ENCODE peak calls at places on chromosomes 6 and 20, in six cellular contexts. C, J, G, T, L and Z are unnamed samples.

GRCh38 chr6:33430991-33431879 is 11.4 kb downstream of the SYNGAP1 start:
- DNase-seq in C (peak; percentile 82), J (no peak), G (no peak), T (peak; percentile 93), L (no peak), Z (peak; percentile 64)

GRCh38 chr20:15164726-15165125 is 827.3 kb upstream of the FLRT3 start:
- DNase-seq in C (no peak), J (no peak), G (no peak), T (no peak), L (no peak), Z (no peak)

GRCh38 chr6:153698001-153698400 is 341.0 kb upstream of the OPRM1 start:
- DNase-seq in C (no peak), J (no peak), G (no peak), T (no peak), L (no peak), Z (peak; percentile 38)

GRCh38 chr6:151763303-151763702 is 44.2 kb upstream of the ESR1 start:
- DNase-seq in C (no peak), J (no peak), G (no peak), T (no peak), L (no peak), Z (no peak)

GRCh38 chr6:108874470-108875160 is 26.4 kb downstream of the ARMC2 start:
- DNase-seq in C (no peak), J (no peak), G (no peak), T (peak; percentile 86), L (no peak), Z (no peak)

GRCh38 chr6:169028343-169028742 is 225.3 kb downstream of the THBS2 start:
- DNase-seq in C (no peak), J (no peak), G (no peak), T (no peak), L (no peak), Z (no peak)

GRCh38 chr20:19628570-19629134 is 129.4 kb upstream of the RIN2 start:
- DNase-seq in C (no peak), J (no peak), G (no peak), T (peak; percentile 47), L (peak; percentile 24), Z (no peak)

GRCh38 chr6:14393910-14394309 is 276.3 kb downstream of the CD83 start:
- DNase-seq in C (no peak), J (no peak), G (no peak), T (no peak), L (no peak), Z (no peak)

GRCh38 chr6:157789297-157789696 is 33.7 kb upstream of the SNX9 start:
- DNase-seq in C (no peak), J (no peak), G (no peak), T (no peak), L (no peak), Z (no peak)

DNA sequence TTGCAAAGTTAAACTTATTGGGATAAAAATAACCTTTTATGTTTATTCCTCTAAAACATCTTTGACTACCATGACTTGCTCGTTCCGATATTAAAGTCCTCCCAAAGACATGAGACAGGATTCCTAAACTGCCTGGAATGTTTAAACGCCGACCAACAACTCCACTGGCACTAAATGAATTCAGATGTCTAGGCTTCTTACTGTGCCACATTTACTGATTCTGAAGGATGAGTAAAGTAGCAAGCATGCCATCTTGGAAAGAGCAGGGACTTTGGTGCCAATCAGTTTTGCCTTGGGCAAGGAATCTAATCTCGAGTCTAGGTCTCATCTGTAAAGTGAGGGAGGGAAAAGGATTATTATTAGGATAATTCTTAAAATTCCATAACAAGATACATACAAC is 25.3 kb downstream of the MBOAT1 start:
- DNase-seq in C (no peak), J (no peak), G (no peak), T (no peak), L (no peak), Z (no peak)
- H3K27ac ChIP-seq in C (no peak overlapping the region), J (no peak overlapping the region), G (no peak overlapping the region), T (no peak overlapping the region), L (no peak overlapping the region), Z (no peak overlapping the region)

DNA sequence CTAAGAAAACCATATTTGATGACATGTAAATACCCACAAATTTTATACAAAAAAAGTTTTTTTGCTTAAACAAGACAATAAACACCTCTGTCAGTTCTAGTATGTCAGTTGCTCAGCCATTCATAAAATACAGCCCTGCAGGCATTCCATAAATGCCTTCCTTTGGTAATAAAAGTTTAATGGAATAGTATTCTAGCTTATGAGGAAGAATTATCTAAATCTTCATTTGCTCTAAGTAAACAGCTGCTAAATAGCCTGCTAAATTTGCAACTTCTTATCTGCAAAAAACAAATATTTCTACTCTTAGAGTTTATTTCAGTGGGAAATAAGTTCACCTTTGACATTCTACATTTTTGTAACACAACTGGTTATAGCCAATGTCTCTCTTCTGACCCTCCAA is 108.8 kb downstream of the SMLR1 start:
- DNase-seq in C (no peak), J (no peak), G (no peak), T (no peak), L (no peak), Z (no peak)
- H3K27ac ChIP-seq in C (no peak overlapping the region), J (peak overlapping the region; percentile 80), G (no peak overlapping the region), T (no peak overlapping the region), L (no peak overlapping the region), Z (no peak overlapping the region)

DNA sequence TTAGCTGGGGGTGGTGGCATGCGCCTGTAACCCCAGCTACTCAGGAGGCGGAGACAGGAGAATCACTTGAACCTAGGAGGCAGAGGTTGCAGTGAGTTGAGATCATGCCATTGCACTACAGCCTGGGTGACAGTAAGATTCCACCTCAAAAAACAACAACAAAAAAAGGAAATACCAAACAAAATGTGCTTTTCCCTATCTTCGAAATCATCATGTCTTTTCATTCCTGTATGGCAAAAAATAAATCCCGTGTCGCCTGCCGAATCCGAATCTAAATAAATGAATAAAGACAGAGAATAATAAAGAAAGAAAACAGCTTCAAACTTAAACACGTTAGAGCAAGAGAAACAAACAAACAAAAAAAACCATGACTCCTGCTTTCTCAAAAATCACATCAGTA is 11.8 kb downstream of the B4GALT5 start:
- DNase-seq in C (no peak), J (no peak), G (no peak), T (no peak), L (no peak), Z (no peak)
- H3K27ac ChIP-seq in C (no peak overlapping the region), J (no peak overlapping the region), G (no peak overlapping the region), T (peak overlapping the region; percentile 62), L (no peak overlapping the region), Z (no peak overlapping the region)

DNA sequence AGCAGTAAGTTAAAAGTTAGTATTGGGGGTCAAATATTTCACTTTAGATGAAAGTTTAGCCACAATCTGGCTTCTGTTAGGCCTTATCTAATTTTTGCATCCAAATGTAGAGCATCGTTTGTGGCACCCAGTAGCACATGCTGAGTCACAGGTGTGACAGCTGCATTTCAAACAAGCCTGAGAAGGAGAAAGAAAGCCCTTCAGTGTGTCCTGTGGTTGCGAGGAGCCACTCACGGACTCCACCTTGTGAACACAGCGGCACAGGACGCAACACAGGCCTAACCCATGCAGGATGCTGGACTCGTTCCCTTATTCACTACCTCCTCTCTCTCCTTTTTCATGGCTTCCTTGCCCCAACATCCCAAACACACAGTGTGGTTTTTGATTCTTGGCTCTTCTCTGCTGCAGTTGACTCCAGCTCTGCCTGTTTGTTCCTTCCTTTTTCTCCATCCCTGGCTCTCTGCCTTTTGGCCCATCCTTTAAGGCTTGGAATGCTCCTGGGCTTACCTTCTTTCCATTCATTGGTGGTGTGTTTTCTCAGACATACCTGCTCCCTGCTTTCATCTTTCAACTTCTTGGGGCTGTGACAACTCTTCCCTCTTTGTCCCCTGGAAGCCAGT is 124.2 kb downstream of the SLC16A10 start:
- DNase-seq in C (no peak), J (no peak), G (no peak), T (no peak), L (no peak), Z (no peak)
- H3K27ac ChIP-seq in C (no peak overlapping the region), J (no peak overlapping the region), G (no peak overlapping the region), T (no peak overlapping the region), L (no peak overlapping the region), Z (no peak overlapping the region)

GRCh38 chr6:150661608-150662007 is 61.9 kb downstream of the PLEKHG1 start:
- DNase-seq in C (no peak), J (no peak), G (no peak), T (no peak), L (no peak), Z (no peak)

GRCh38 chr6:150654671-150655070 is 55.0 kb downstream of the PLEKHG1 start:
- DNase-seq in C (no peak), J (no peak), G (no peak), T (no peak), L (no peak), Z (no peak)

GRCh38 chr6:150662814-150663213 is 63.1 kb downstream of the PLEKHG1 start:
- DNase-seq in C (no peak), J (no peak), G (no peak), T (no peak), L (no peak), Z (no peak)

GRCh38 chr6:150656156-150656555 is 56.5 kb downstream of the PLEKHG1 start:
- DNase-seq in C (no peak), J (no peak), G (no peak), T (no peak), L (no peak), Z (no peak)

GRCh38 chr6:150659046-150659763 is 59.5 kb downstream of the PLEKHG1 start:
- DNase-seq in C (no peak), J (no peak), G (no peak), T (no peak), L (no peak), Z (no peak)
- H3K27ac ChIP-seq in C (no peak overlapping the region), J (no peak overlapping the region), G (no peak overlapping the region), T (no peak overlapping the region), L (no peak overlapping the region), Z (no peak overlapping the region)

GRCh38 chr20:58991720-58992119 is 10.7 kb downstream of the NELFCD start:
- DNase-seq in C (no peak), J (no peak), G (no peak), T (no peak), L (no peak), Z (no peak)

GRCh38 chr20:58995461-58996225 is 11.4 kb downstream of the CTSZ start:
- DNase-seq in C (no peak), J (no peak), G (no peak), T (no peak), L (no peak), Z (no peak)

GRCh38 chr20:58994390-58995159 is 12.5 kb downstream of the CTSZ start:
- DNase-seq in C (peak; percentile 40), J (peak; percentile 1), G (no peak), T (no peak), L (no peak), Z (no peak)

GRCh38 chr20:58992911-58993310 is 11.9 kb downstream of the NELFCD start:
- DNase-seq in C (no peak), J (no peak), G (no peak), T (no peak), L (no peak), Z (no peak)

DNA sequence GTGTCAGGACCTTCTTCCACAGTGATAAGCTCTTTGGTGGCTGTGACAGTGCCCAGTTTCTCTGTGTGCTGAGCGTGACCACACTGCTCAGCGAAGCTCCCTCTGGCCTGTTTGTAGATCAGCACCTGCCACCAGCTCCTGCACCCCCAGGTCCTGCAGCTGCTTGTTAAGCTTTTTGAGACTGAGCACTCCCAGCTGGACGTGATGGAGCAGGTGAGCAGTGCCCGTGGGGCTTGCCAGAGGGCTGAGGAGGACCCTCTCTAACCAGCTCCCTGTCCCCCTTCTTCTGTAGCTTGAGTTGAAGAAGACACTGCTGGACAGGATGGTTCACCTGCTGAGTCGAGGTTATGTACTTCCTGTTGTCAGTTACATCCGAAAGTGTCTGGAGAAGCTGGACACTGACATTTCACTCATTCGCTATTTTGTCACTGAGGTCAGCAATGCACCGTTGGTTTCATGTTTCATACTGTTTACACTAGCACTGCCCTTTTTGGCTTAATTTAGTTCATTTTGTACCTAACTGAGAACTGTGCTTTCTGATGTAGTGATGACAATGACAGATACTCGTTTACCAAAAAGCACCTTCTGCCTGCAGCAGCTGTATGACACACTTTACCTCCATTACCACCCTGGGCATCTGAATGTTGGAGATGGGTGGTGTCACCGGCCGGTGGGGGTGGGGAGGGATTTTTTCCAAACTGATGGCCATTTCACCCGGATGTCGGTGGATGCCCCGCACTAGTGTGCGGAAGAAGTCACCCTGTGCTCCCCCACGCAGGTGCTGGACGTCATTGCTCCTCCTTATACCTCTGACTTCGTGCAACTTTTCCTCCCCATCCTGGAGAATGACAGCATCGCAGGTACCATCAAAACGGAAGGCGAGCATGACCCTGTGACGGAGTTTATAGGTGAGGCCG is 12.5 kb downstream of the NELFCD start:
- DNase-seq in C (peak; percentile 13), J (peak; percentile 11), G (no peak), T (no peak), L (no peak), Z (no peak)
- H3K27ac ChIP-seq in C (no peak overlapping the region), J (no peak overlapping the region), G (no peak overlapping the region), T (no peak overlapping the region), L (no peak overlapping the region), Z (no peak overlapping the region)